ENCODE peak calls at places on chromosome 20, in six cellular contexts. F, E, X, U, O and W are unnamed samples.

GRCh38 chr20:54221383-54221782 is 13.5 kb downstream of the PFDN4 start:
- DNase-seq in E (no peak), O (no peak), F (no peak), U (no peak), X (peak), W (no peak)

GRCh38 chr20:32528291-32528891 is 56.7 kb downstream of the NOL4L start:
- DNase-seq in F (no peak), O (no peak), X (no peak), U (no peak), E (no peak), W (no peak)

GRCh38 chr20:63082308-63082938 is 75.7 kb upstream of the BHLHE23 start:
- DNase-seq in F (peak), X (peak), U (peak), O (no peak), E (peak), W (peak)

GRCh38 chr20:48760403-48760889 is 67.4 kb downstream of the PREX1 start:
- DNase-seq in F (peak), X (no peak), O (no peak), U (no peak), E (no peak), W (no peak)

GRCh38 chr20:57435498-57436222 is 44.5 kb downstream of the RBM38 start:
- DNase-seq in O (no peak), E (no peak), F (no peak), X (peak), U (peak), W (no peak)

GRCh38 chr20:6956056-6956455 is 188.6 kb downstream of the BMP2 start:
- DNase-seq in X (no peak), E (no peak), U (no peak), O (no peak), F (no peak), W (no peak)

GRCh38 chr20:9918360-9918759 is 79.5 kb upstream of the PAK5 start:
- DNase-seq in X (no peak), U (no peak), F (no peak), E (no peak), O (no peak), W (no peak)

GRCh38 chr20:29408034-29408695 is 1849.3 kb upstream of the DEFB115 start:
- DNase-seq in X (no peak), O (peak), E (no peak), U (no peak), F (no peak), W (no peak)

GRCh38 chr20:48618052-48618451 is 209.7 kb downstream of the PREX1 start:
- DNase-seq in E (no peak), F (no peak), O (no peak), U (no peak), X (no peak), W (no peak)

GRCh38 chr20:61684136-61684535 is 381.5 kb downstream of the TAF4 start:
- DNase-seq in F (no peak), E (no peak), U (no peak), O (no peak), X (no peak), W (no peak)

GRCh38 chr20:24751551-24751950 is 197.5 kb upstream of the CST7 start:
- DNase-seq in X (no peak), O (no peak), F (no peak), U (no peak), E (no peak), W (no peak)

GRCh38 chr20:9228774-9229450 is 160.0 kb downstream of the PLCB4 start:
- DNase-seq in O (no peak), X (no peak), U (no peak), F (no peak), E (no peak), W (no peak)

GRCh38 chr20:5191829-5192569 is 65.2 kb downstream of the CDS2 start:
- DNase-seq in F (peak), O (peak), E (no peak), U (peak), X (peak), W (peak)

GRCh38 chr20:48076772-48077171 is 291.5 kb upstream of the SULF2 start:
- DNase-seq in E (no peak), O (no peak), X (no peak), F (no peak), U (no peak), W (no peak)

GRCh38 chr20:60139663-60140446 is 181.6 kb downstream of the CDH26 start:
- DNase-seq in E (no peak), U (no peak), O (no peak), X (no peak), F (no peak), W (no peak)

GRCh38 chr20:63223121-63223825 is 7.3 kb upstream of the YTHDF1 start:
- DNase-seq in O (peak), X (peak), F (peak), U (peak), E (peak), W (peak)

GRCh38 chr20:47727170-47727880 is 58.0 kb downstream of the SULF2 start:
- DNase-seq in F (no peak), O (no peak), U (no peak), E (no peak), X (peak), W (no peak)

GRCh38 chr20:43829951-43830690 is 84.5 kb upstream of the TOX2 start:
- DNase-seq in F (no peak), O (no peak), X (no peak), E (no peak), U (no peak), W (no peak)

GRCh38 chr20:63089051-63089907 is 82.5 kb upstream of the BHLHE23 start:
- DNase-seq in O (no peak), X (no peak), E (peak), U (peak), F (no peak), W (no peak)

GRCh38 chr20:22052025-22052527 is 346.6 kb downstream of the PAX1 start:
- DNase-seq in X (no peak), U (no peak), F (no peak), O (no peak), E (no peak), W (no peak)

GRCh38 chr20:57819981-57820380 is 110.2 kb upstream of the PMEPA1 start:
- DNase-seq in U (no peak), E (no peak), O (no peak), F (no peak), X (no peak), W (no peak)

GRCh38 chr20:1177680-1178079 is 7.1 kb downstream of the TMEM74B start:
- DNase-seq in X (no peak), F (peak), O (peak), E (peak), U (peak), W (no peak)

GRCh38 chr20:62979876-62980373 is 26.8 kb downstream of the BHLHE23 start:
- DNase-seq in O (no peak), F (no peak), E (no peak), X (no peak), U (no peak), W (peak)

GRCh38 chr20:47360489-47361267 is 4.2 kb upstream of the ZMYND8 start:
- DNase-seq in O (peak), X (peak), F (peak), U (peak), E (peak), W (peak)

DNA sequence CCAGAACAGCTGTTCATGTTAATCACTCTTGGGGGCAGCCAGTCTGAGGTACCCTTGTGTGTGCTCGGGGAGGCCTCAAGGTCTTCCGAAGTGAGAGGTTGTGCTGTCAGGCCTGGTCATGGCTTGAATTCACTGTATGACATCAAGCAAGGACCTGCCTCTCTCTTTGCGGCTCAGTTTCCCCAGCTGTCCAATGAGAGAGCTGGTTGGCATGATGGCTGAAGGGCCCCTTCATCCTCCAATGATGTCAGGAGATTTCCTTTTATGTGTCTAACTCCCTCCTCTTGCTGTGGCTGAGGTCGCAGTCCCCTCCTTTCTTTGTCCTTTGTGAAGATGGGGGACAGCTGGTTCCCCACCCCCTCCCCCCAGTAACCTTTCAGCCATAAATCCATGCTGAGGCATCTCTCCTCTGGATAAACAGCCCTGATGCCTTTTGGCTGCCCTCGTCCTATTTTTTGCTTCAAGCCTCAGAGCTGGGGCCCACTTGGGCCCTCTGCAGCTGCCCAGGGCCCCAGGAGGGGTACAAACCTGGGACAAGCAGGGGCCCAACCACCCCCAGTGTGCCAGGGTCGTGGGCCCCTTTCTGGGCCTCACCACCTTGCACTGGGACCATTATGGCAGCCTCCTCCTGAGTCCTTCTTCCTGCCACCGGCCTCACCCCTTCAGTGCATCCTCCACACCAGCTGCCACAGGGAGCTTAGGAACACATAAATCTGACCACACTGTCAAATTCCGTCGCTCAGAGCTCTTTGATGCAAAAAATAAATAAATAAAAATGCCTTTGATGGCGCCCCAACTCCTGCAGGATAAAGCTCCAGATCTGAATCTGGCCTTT is 15.6 kb downstream of the MYH7B start:
- DNase-seq in X (no peak), E (no peak), F (no peak), O (no peak), U (no peak), W (no peak)
- H4K91ac ChIP-seq in X (no peak), E (no peak), F (no peak), O (peak), U (no peak), W (no peak)

GRCh38 chr20:13029687-13030510 is 21.1 kb downstream of the SPTLC3 start:
- DNase-seq in E (no peak), X (peak), U (peak), O (peak), F (peak), W (no peak)
- H3K18ac ChIP-seq in E (no peak), X (no peak), U (no peak), O (no peak), F (no peak), W (no peak)

GRCh38 chr20:55667955-55668354 is 337.4 kb downstream of the CBLN4 start:
- DNase-seq in U (no peak), F (no peak), O (no peak), X (no peak), E (no peak), W (no peak)
- H4K91ac ChIP-seq in U (no peak), F (no peak), O (no peak), X (no peak), E (no peak), W (no peak)

GRCh38 chr20:44885392-44886275 is at the start of gene YWHAB:
- DNase-seq in O (peak), U (peak), F (peak), X (peak), E (peak), W (peak)
- H3K18ac ChIP-seq in O (peak), U (peak), F (peak), X (peak), E (peak), W (peak)

GRCh38 chr20:50128520-50128905 is 15.6 kb upstream of the UBE2V1 start:
- DNase-seq in F (no peak), E (no peak), U (no peak), X (no peak), O (no peak), W (no peak)

GRCh38 chr20:50129662-50130345 is 16.9 kb upstream of the UBE2V1 start:
- DNase-seq in E (no peak), U (peak), X (no peak), O (no peak), F (peak), W (no peak)

GRCh38 chr20:50130346-50130703 is 17.4 kb upstream of the UBE2V1 start:
- DNase-seq in O (no peak), F (peak), E (no peak), X (no peak), U (no peak), W (no peak)

GRCh38 chr20:50126662-50127061 is 13.7 kb upstream of the UBE2V1 start:
- DNase-seq in U (no peak), O (no peak), F (no peak), E (no peak), X (no peak), W (no peak)

GRCh38 chr20:50127587-50128519 is 14.9 kb upstream of the UBE2V1 start:
- DNase-seq in U (no peak), O (no peak), E (no peak), X (no peak), F (no peak), W (no peak)
- H4K91ac ChIP-seq in U (no peak), O (no peak), E (no peak), X (no peak), F (no peak), W (no peak)

GRCh38 chr20:37390503-37390890 is 44.6 kb downstream of the SRC start:
- DNase-seq in U (no peak), F (no peak), O (no peak), X (no peak), E (no peak), W (no peak)

GRCh38 chr20:37387519-37388269 is 41.8 kb downstream of the SRC start:
- DNase-seq in O (no peak), F (no peak), U (no peak), E (no peak), X (no peak), W (no peak)

GRCh38 chr20:37389844-37390275 is 43.9 kb downstream of the SRC start:
- DNase-seq in F (no peak), O (no peak), U (peak), X (no peak), E (no peak), W (no peak)

GRCh38 chr20:37389241-37389747 is 43.4 kb downstream of the SRC start:
- DNase-seq in O (no peak), X (no peak), F (no peak), U (peak), E (no peak), W (no peak)

GRCh38 chr20:37388831-37389230 is 42.9 kb downstream of the SRC start:
- DNase-seq in U (no peak), X (no peak), F (no peak), O (no peak), E (no peak), W (no peak)
- H3K18ac ChIP-seq in U (no peak), X (no peak), F (no peak), O (no peak), E (no peak), W (peak)

GRCh38 chr20:18005170-18005989 is 36.6 kb downstream of the MGME1 start:
- DNase-seq in U (peak), E (no peak), O (no peak), F (no peak), X (peak), W (no peak)
- H4K91ac ChIP-seq in U (no peak), E (no peak), O (peak), F (no peak), X (no peak), W (no peak)